ENCODE peak calls at places on chromosomes 6 and 20, in nine cellular contexts. J is breast epithelium, Y is body of pancreas, T is A549, W is heart left ventricle, I is suprapubic skin, K is spleen, D is K562, H is GM12892. X is an unnamed sample.

GRCh38 chr20:1862665-1863059 is 32.5 kb upstream of the SIRPA start:
- DNase-seq in T (no peak), I (no peak), K (no peak), D (no peak), W (no peak), H (no peak), J (no peak), Y (no peak), X (no peak)

GRCh38 chr6:149077208-149077607 is 240.3 kb upstream of the TAB2 start:
- DNase-seq in H (no peak), K (no peak), T (no peak), W (no peak), I (no peak), Y (no peak), D (no peak), J (no peak), X (no peak)

GRCh38 chr6:24273471-24273870 is 84.4 kb downstream of the DCDC2 start:
- DNase-seq in K (no peak), J (no peak), T (no peak), Y (no peak), W (no peak), H (no peak), D (no peak), I (no peak), X (no peak)

GRCh38 chr6:33207569-33208088 is 671 bp upstream of the RING1 start:
- DNase-seq in W (no peak), Y (peak), T (peak), J (peak), H (no peak), D (peak), I (no peak), K (peak), X (peak)

GRCh38 chr20:44736170-44737021 is 9.3 kb upstream of the KCNK15 start:
- DNase-seq in T (peak), I (no peak), Y (peak), D (peak), W (peak), H (no peak), J (peak), K (no peak), X (peak)

GRCh38 chr6:46963039-46963438 is 41.3 kb upstream of the ADGRF5 start:
- DNase-seq in Y (no peak), I (no peak), K (no peak), W (no peak), H (no peak), D (no peak), T (no peak), J (no peak), X (no peak)

GRCh38 chr6:31581511-31582229 is 554 bp downstream of the LTB start:
- DNase-seq in K (peak), D (no peak), Y (no peak), H (no peak), J (no peak), T (no peak), W (no peak), I (no peak), X (no peak)

GRCh38 chr6:42390228-42390934 is 61.3 kb downstream of the TRERF1 start:
- DNase-seq in H (no peak), J (no peak), T (no peak), D (no peak), Y (peak), W (no peak), K (no peak), I (peak), X (no peak)

GRCh38 chr6:112332274-112332673 is 14.9 kb upstream of the RFPL4B start:
- DNase-seq in H (no peak), T (no peak), W (no peak), K (no peak), D (no peak), Y (no peak), I (no peak), J (no peak), X (no peak)

GRCh38 chr20:43691928-43692524 is 25.1 kb downstream of the MYBL2 start:
- DNase-seq in T (peak), H (peak), Y (peak), D (peak), J (no peak), K (peak), I (no peak), W (no peak), X (peak)

GRCh38 chr6:98827295-98828159 is 6.8 kb upstream of the POU3F2 start:
- DNase-seq in J (no peak), D (no peak), T (no peak), I (no peak), H (no peak), W (no peak), Y (no peak), K (peak), X (no peak)

GRCh38 chr6:6284231-6284966 is 36.1 kb downstream of the F13A1 start:
- DNase-seq in Y (no peak), H (no peak), I (no peak), K (no peak), J (no peak), W (no peak), D (no peak), T (no peak), X (no peak)

GRCh38 chr20:8428988-8429387 is 296.9 kb downstream of the PLCB1 start:
- DNase-seq in H (no peak), Y (no peak), J (no peak), W (no peak), I (no peak), T (no peak), K (no peak), D (no peak), X (no peak)

GRCh38 chr20:59455392-59456341 is 148.7 kb upstream of the PHACTR3 start:
- DNase-seq in W (no peak), T (peak), J (peak), K (peak), I (no peak), Y (peak), D (peak), H (no peak), X (no peak)

GRCh38 chr6:158769696-158770446 is 49.3 kb downstream of the EZR start:
- DNase-seq in W (peak), T (no peak), D (no peak), K (no peak), Y (no peak), J (no peak), I (no peak), H (no peak), X (no peak)

GRCh38 chr20:35023624-35024023 is 68.0 kb downstream of the MYH7B start:
- DNase-seq in W (no peak), H (no peak), Y (no peak), I (no peak), D (no peak), K (no peak), J (no peak), T (no peak), X (no peak)

GRCh38 chr20:38764563-38765355 is 16.5 kb downstream of the ACTR5 start:
- DNase-seq in T (peak), D (no peak), Y (peak), K (no peak), I (no peak), W (no peak), J (no peak), H (no peak), X (peak)

GRCh38 chr6:99951016-99951805 is 42.8 kb downstream of the MCHR2 start:
- DNase-seq in T (no peak), Y (no peak), J (no peak), D (no peak), H (no peak), W (no peak), I (no peak), K (no peak), X (no peak)

GRCh38 chr6:42281570-42281969 is 63.9 kb upstream of the MRPS10 start:
- DNase-seq in J (no peak), T (no peak), H (no peak), W (no peak), I (no peak), D (no peak), K (no peak), Y (no peak), X (no peak)

GRCh38 chr20:25058051-25058796 is at the start of gene ACSS1:
- DNase-seq in Y (peak), D (no peak), K (peak), T (peak), J (peak), I (no peak), H (peak), W (peak), X (peak)

GRCh38 chr6:11711994-11712698 is 66.5 kb downstream of the ADTRP start:
- DNase-seq in K (no peak), J (no peak), T (no peak), Y (no peak), W (no peak), I (no peak), H (no peak), D (no peak), X (no peak)

GRCh38 chr6:41561386-41561785 is 15.2 kb downstream of the FOXP4 start:
- DNase-seq in Y (peak), J (no peak), I (no peak), D (no peak), T (no peak), K (no peak), H (no peak), W (no peak), X (no peak)

GRCh38 chr20:52103911-52104545 is 87.6 kb downstream of the ZFP64 start:
- DNase-seq in J (no peak), Y (no peak), T (no peak), I (no peak), H (peak), W (no peak), D (no peak), K (no peak), X (no peak)

GRCh38 chr6:28896505-28897392 is 27.0 kb downstream of the TRIM27 start:
- DNase-seq in J (peak), T (peak), H (peak), D (peak), W (peak), K (peak), I (no peak), Y (peak), X (peak)

GRCh38 chr20:64103871-64104666 is 3.3 kb downstream of the NPBWR2 start:
- DNase-seq in I (peak), Y (no peak), H (no peak), D (no peak), J (no peak), K (peak), T (no peak), W (peak), X (no peak)

GRCh38 chr20:8798505-8798904 is 270.4 kb upstream of the PLCB4 start:
- DNase-seq in H (no peak), D (no peak), Y (peak), I (no peak), J (no peak), W (no peak), T (no peak), K (no peak), X (no peak)

GRCh38 chr6:27280064-27280539 is 32.0 kb downstream of the POM121L2 start:
- DNase-seq in Y (peak), H (no peak), T (peak), D (peak), I (no peak), K (no peak), J (no peak), W (no peak), X (peak)

GRCh38 chr6:141117869-141118268 is 1014.9 kb upstream of the GJE1 start:
- DNase-seq in T (no peak), J (no peak), K (no peak), D (no peak), I (no peak), Y (no peak), H (no peak), W (no peak), X (no peak)

GRCh38 chr20:17568045-17568788 is 1.7 kb upstream of the DSTN start:
- DNase-seq in I (no peak), J (no peak), D (no peak), W (no peak), H (no peak), Y (no peak), K (no peak), T (no peak), X (no peak)

GRCh38 chr6:39184906-39185580 is 44.2 kb downstream of the KCNK5 start:
- DNase-seq in T (no peak), K (no peak), I (no peak), J (no peak), W (no peak), Y (peak), D (no peak), H (no peak), X (peak)

GRCh38 chr6:19269341-19269898 is 567.8 kb upstream of the ID4 start:
- DNase-seq in D (no peak), W (no peak), K (no peak), I (no peak), T (no peak), Y (no peak), H (no peak), J (no peak), X (no peak)

GRCh38 chr6:137166247-137167098 is 7.0 kb downstream of the IL22RA2 start:
- DNase-seq in J (no peak), D (no peak), T (no peak), H (no peak), I (no peak), K (no peak), W (no peak), Y (no peak), X (no peak)

GRCh38 chr6:17418281-17419188 is 25.1 kb downstream of the CAP2 start:
- DNase-seq in Y (no peak), D (no peak), H (no peak), K (no peak), W (no peak), J (no peak), T (peak), I (no peak), X (no peak)

GRCh38 chr6:3825331-3825831 is 23.8 kb upstream of the FAM50B start:
- DNase-seq in D (peak), W (peak), Y (peak), K (no peak), T (peak), I (no peak), J (peak), H (no peak), X (no peak)

GRCh38 chr6:131844243-131844841 is 36.5 kb downstream of the ENPP1 start:
- DNase-seq in J (no peak), W (no peak), I (no peak), T (peak), K (no peak), Y (peak), H (no peak), D (no peak), X (no peak)
- TF ChIP-seq POLR2A in J (no peak), W (no peak), I (no peak), T (no peak), K (no peak), Y (no peak), H (no peak), D (no peak), X (no peak)

DNA sequence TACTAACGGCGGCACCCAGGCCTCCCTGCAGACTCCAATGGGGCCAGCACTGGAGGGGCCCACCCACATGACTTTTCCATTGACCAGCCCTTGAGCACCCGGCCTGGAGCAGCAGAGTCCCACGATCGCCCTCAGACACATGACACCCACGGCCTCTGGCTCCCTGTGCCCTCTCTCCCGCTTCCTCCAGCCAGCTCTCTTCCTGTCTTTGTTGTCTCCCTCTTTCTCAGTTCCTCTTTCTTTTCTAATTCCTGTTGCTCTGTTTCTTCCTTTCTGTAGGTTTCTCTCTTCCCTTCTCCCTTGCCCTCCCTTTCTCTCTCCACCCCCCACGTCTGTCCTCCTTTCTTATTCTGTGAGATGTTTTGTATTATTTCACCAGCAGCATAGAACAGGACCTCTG is 26.1 kb upstream of the FANCE start:
- DNase-seq in J (no peak), W (no peak), Y (peak), K (no peak), T (no peak), D (no peak), H (no peak), I (no peak), X (no peak)
- TF ChIP-seq POLR2A in J (no peak), W (no peak), Y (no peak), K (no peak), T (no peak), D (no peak), H (no peak), I (no peak), X (no peak)

GRCh38 chr20:48826883-48827771 is 672 bp downstream of the PREX1 start:
- DNase-seq in T (peak), I (no peak), H (no peak), Y (no peak), D (no peak), K (peak), J (no peak), W (no peak), X (peak)

GRCh38 chr20:48824830-48825550 is 2.8 kb downstream of the PREX1 start:
- DNase-seq in T (no peak), D (no peak), I (no peak), Y (no peak), K (no peak), J (no peak), H (no peak), W (no peak), X (no peak)

GRCh38 chr20:48823960-48824497 is 3.8 kb downstream of the PREX1 start:
- DNase-seq in K (no peak), W (no peak), Y (no peak), H (peak), D (no peak), I (no peak), T (no peak), J (no peak), X (no peak)

GRCh38 chr20:48826064-48826463 is 1.7 kb downstream of the PREX1 start:
- DNase-seq in H (no peak), Y (no peak), T (no peak), W (no peak), J (no peak), K (no peak), D (no peak), I (no peak), X (no peak)

DNA sequence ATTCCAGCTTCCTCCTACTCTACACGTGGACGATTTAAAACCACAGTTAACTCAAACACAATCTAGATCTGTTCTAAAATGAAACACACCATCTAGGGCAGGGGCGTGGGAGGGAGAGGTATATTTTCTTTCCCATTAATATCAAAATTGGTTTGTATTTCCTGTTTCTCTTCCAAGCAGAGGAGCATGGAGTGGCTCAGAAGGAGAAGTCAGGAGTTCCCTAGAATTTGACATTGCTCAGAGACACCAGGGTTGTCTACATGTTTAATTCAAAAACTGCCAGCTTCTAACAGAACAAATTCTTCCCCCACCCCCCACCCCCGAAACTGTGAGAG is 2.3 kb downstream of the PREX1 start:
- DNase-seq in J (no peak), Y (no peak), T (no peak), H (no peak), I (no peak), K (no peak), D (no peak), W (no peak), X (no peak)
- TF ChIP-seq POLR2A in J (no peak), Y (no peak), T (no peak), H (no peak), I (no peak), K (no peak), D (no peak), W (no peak), X (no peak)

DNA sequence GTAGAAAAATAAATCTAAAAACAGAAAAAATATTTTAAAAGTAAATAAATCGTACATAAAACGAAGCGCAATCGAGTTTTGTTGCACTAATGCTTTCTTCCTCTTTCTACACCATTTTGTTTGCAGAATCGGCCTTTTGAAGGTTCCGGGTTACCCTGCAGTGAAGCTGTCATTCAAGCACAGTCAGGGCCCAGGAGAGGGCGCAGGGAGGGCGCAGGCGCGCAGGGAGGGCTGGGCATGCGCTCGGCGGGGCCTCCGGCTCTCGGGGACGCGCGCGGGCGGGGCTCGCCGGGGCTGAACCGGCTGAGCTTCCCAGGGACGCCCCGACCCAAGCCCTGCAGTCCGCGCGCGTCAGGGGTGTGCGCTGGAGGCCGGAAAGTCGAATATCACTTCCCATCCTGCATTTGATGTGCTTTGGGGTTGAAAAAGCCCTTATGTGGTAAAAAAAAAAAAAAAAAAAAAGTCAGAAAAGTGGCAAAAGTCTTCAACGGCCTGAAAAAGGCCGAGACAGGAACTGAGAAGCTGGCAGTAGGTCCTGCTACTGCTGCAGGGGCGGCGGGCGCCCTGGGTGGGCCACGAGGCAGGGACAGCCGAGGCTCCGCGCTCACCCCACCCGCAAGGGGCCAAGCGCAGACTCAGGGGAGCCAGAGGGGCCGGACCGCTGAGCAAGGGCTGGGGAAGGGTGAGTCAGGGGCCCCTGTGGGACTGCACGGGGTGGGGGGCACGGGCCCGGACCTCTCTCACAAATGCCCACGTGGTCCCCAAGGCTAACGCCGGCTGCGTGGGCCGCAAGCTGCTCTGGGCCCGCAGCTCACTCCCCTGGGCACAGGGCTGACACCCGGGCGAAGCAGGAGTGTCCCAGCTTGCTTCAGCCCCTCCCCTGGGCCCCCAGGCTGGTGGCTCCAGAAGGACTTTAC is 40.5 kb downstream of the THBS2 start:
- DNase-seq in I (peak), D (peak), J (peak), K (peak), H (peak), T (peak), Y (peak), W (peak), X (peak)
- TF ChIP-seq POLR2A in I (no peak), D (peak), J (no peak), K (no peak), H (no peak), T (peak), Y (peak), W (no peak), X (no peak)

GRCh38 chr20:4173142-4173541 is 157.8 kb upstream of the RNF24 start:
- DNase-seq in W (no peak), K (no peak), T (no peak), D (no peak), H (no peak), J (no peak), Y (no peak), I (no peak), X (peak)

GRCh38 chr20:4170621-4171537 is 155.5 kb upstream of the RNF24 start:
- DNase-seq in W (no peak), J (no peak), I (no peak), K (no peak), Y (no peak), D (no peak), H (no peak), T (no peak), X (peak)

GRCh38 chr20:4174909-4175308 is 159.6 kb upstream of the RNF24 start:
- DNase-seq in K (no peak), D (no peak), I (no peak), Y (no peak), H (no peak), T (no peak), W (no peak), J (no peak), X (no peak)

GRCh38 chr20:4169360-4170214 is 154.2 kb upstream of the RNF24 start:
- DNase-seq in I (no peak), D (no peak), Y (no peak), W (no peak), T (no peak), K (no peak), J (no peak), H (no peak), X (no peak)

GRCh38 chr20:4171538-4172116 is 156.3 kb upstream of the RNF24 start:
- DNase-seq in K (no peak), D (no peak), H (no peak), T (peak), Y (peak), J (no peak), I (no peak), W (no peak), X (no peak)
- TF ChIP-seq POLR2A in K (no peak), D (no peak), H (no peak), T (no peak), Y (no peak), J (no peak), I (no peak), W (no peak), X (no peak)

GRCh38 chr20:36528875-36529425 is 12.4 kb upstream of the MYL9 start:
- DNase-seq in H (no peak), Y (no peak), D (no peak), J (no peak), W (no peak), I (no peak), T (no peak), K (no peak), X (no peak)
- TF ChIP-seq POLR2A in H (no peak), Y (no peak), D (no peak), J (no peak), W (no peak), I (no peak), T (no peak), K (no peak), X (no peak)

X was measured in erythroblast.